ENCODE peak calls at places on chromosomes 11 and 22, in four cellular contexts. One of them, this sample, is unnamed.
A peak's percentile ranks its signal among the peaks of the same experiment; 100 is the strongest.

GRCh38 chr11:63766501-63767270 is 1.9 kb downstream of the ZFTA start:
- DNase-seq in heart right ventricle: no peak
- DNase-seq in tibial artery: no peak
- DNase-seq in heart left ventricle: no peak
- DNase-seq in this sample: no peak

GRCh38 chr22:43205261-43205691 is 18.3 kb upstream of the TTLL12 start:
- DNase-seq in heart right ventricle: no peak
- DNase-seq in tibial artery: no peak
- DNase-seq in heart left ventricle: no peak
- DNase-seq in this sample: no peak

GRCh38 chr11:78109011-78109685 is 29.5 kb upstream of the NDUFC2 start:
- DNase-seq in heart right ventricle: no peak
- DNase-seq in tibial artery: no peak
- DNase-seq in heart left ventricle: no peak
- DNase-seq in this sample: no peak

GRCh38 chr22:27501191-27501936 is 300.2 kb downstream of the MN1 start:
- DNase-seq in heart right ventricle: no peak
- DNase-seq in tibial artery: no peak
- DNase-seq in heart left ventricle: no peak
- DNase-seq in this sample: no peak

GRCh38 chr11:29343465-29344333 is 673.1 kb downstream of the KCNA4 start:
- DNase-seq in heart right ventricle: peak; percentile 49
- DNase-seq in tibial artery: no peak
- DNase-seq in heart left ventricle: peak; percentile 30
- DNase-seq in this sample: peak; percentile 81

GRCh38 chr22:23219787-23220484 is 39.6 kb downstream of the BCR start:
- DNase-seq in heart right ventricle: no peak
- DNase-seq in tibial artery: peak; percentile 79
- DNase-seq in heart left ventricle: peak; percentile 56
- DNase-seq in this sample: peak; percentile 62

GRCh38 chr11:123054301-123055065 is 7.5 kb downstream of the HSPA8 start:
- DNase-seq in heart right ventricle: no peak
- DNase-seq in tibial artery: no peak
- DNase-seq in heart left ventricle: no peak
- DNase-seq in this sample: peak; percentile 92

GRCh38 chr22:23220485-23221350 is 40.4 kb downstream of the BCR start:
- DNase-seq in heart right ventricle: no peak
- DNase-seq in tibial artery: no peak
- DNase-seq in heart left ventricle: peak; percentile 52
- DNase-seq in this sample: peak; percentile 79

GRCh38 chr11:72962084-72962483 is 147.9 kb downstream of the ATG16L2 start:
- DNase-seq in heart right ventricle: no peak
- DNase-seq in tibial artery: no peak
- DNase-seq in heart left ventricle: no peak
- DNase-seq in this sample: no peak

GRCh38 chr22:30516731-30517130 is 11.2 kb upstream of the SEC14L4 start:
- DNase-seq in heart right ventricle: no peak
- DNase-seq in tibial artery: no peak
- DNase-seq in heart left ventricle: no peak
- DNase-seq in this sample: no peak

GRCh38 chr22:44597616-44598015 is 99.6 kb upstream of the RTL6 start:
- DNase-seq in heart right ventricle: no peak
- DNase-seq in tibial artery: no peak
- DNase-seq in heart left ventricle: no peak
- DNase-seq in this sample: no peak
- H3K27ac ChIP-seq in heart right ventricle: no peak overlapping the region
- H3K27ac ChIP-seq in tibial artery: no peak overlapping the region
- H3K27ac ChIP-seq in heart left ventricle: no peak overlapping the region
- H3K27ac ChIP-seq in this sample: no peak overlapping the region

GRCh38 chr22:39427751-39428596 is 28.4 kb downstream of the TAB1 start:
- DNase-seq in heart right ventricle: no peak
- DNase-seq in tibial artery: no peak
- DNase-seq in heart left ventricle: no peak
- DNase-seq in this sample: no peak
- H3K27ac ChIP-seq in heart right ventricle: no peak overlapping the region
- H3K27ac ChIP-seq in tibial artery: no peak overlapping the region
- H3K27ac ChIP-seq in heart left ventricle: no peak overlapping the region
- H3K27ac ChIP-seq in this sample: peak overlapping the region; percentile 71

GRCh38 chr22:37150701-37151100 is 985 bp upstream of the IL2RB start:
- DNase-seq in heart right ventricle: no peak
- DNase-seq in tibial artery: no peak
- DNase-seq in heart left ventricle: no peak
- DNase-seq in this sample: no peak
- H3K27ac ChIP-seq in heart right ventricle: no peak overlapping the region
- H3K27ac ChIP-seq in tibial artery: no peak overlapping the region
- H3K27ac ChIP-seq in heart left ventricle: no peak overlapping the region
- H3K27ac ChIP-seq in this sample: no peak overlapping the region

GRCh38 chr11:98711011-98711410 is 309.7 kb upstream of the CNTN5 start:
- DNase-seq in heart right ventricle: no peak
- DNase-seq in tibial artery: no peak
- DNase-seq in heart left ventricle: no peak
- DNase-seq in this sample: peak; percentile 9
- H3K27ac ChIP-seq in heart right ventricle: no peak overlapping the region
- H3K27ac ChIP-seq in tibial artery: no peak overlapping the region
- H3K27ac ChIP-seq in heart left ventricle: no peak overlapping the region
- H3K27ac ChIP-seq in this sample: no peak overlapping the region